ENCODE peak calls at places on chromosomes 11 and 22, in six cellular contexts. W is activated CD4-positive, alpha-beta T cell treated with anti-CD3 and anti-CD28 coated beads, Interleukin-2, amount 10 ng/mL, durations not matched to agents 7 days and 5 days; Q is A549; K is lung microvascular endothelial cell; I is heart left ventricle; J is T-helper 2 cell. D is an unnamed sample.

GRCh38 chr11:3138178-3139085 is 26.7 kb downstream of the OSBPL5 start:
- DNase-seq in W (no peak), Q (no peak), K (no peak), I (peak), J (no peak), D (no peak)

GRCh38 chr11:126561327-126561893 is 205.9 kb downstream of the ST3GAL4 start:
- DNase-seq in W (peak), Q (no peak), K (peak), I (peak), J (no peak), D (peak)

GRCh38 chr11:44654057-44654456 is 72.7 kb upstream of the TSPAN18 start:
- DNase-seq in W (no peak), Q (no peak), K (no peak), I (no peak), J (no peak), D (no peak)

GRCh38 chr22:45468872-45469572 is 33.7 kb upstream of the FBLN1 start:
- DNase-seq in W (no peak), Q (no peak), K (no peak), I (no peak), J (no peak), D (no peak)

GRCh38 chr22:27405672-27406388 is 395.7 kb downstream of the MN1 start:
- DNase-seq in W (peak), Q (peak), K (peak), I (peak), J (no peak), D (peak)

GRCh38 chr11:65151500-65151899 is 17.2 kb upstream of the SYVN1 start:
- DNase-seq in W (no peak), Q (no peak), K (no peak), I (no peak), J (no peak), D (no peak)

GRCh38 chr11:103494491-103494890 is 385.3 kb downstream of the DYNC2H1 start:
- DNase-seq in W (no peak), Q (no peak), K (no peak), I (no peak), J (no peak), D (no peak)

GRCh38 chr11:107860688-107861087 is 2.1 kb upstream of the SLC35F2 start:
- DNase-seq in W (no peak), Q (no peak), K (no peak), I (no peak), J (no peak), D (no peak)